ENCODE peak calls at places on chromosomes 5 and 9, in five cellular contexts. D, A, W, K and R are unnamed samples.

GRCh38 chr5:131634666-131634995 is 398 bp downstream of the RAPGEF6 start:
- DNase-seq in W (no peak), D (peak), A (no peak), K (peak), R (peak)

GRCh38 chr9:137301086-137301947 is 754 bp downstream of the NRARP start:
- DNase-seq in D (peak), A (peak), K (peak), W (peak), R (no peak)

GRCh38 chr5:82057051-82057450 is 85.2 kb downstream of the ATG10 start:
- DNase-seq in K (peak), D (no peak), A (no peak), W (no peak), R (no peak)

GRCh38 chr5:19891658-19892057 is 96.3 kb downstream of the CDH18 start:
- DNase-seq in A (no peak), D (no peak), W (no peak), K (peak), R (no peak)

GRCh38 chr5:97133106-97133505 is 9.3 kb downstream of the LIX1 start:
- DNase-seq in D (no peak), K (no peak), A (no peak), W (no peak), R (no peak)

GRCh38 chr5:173328896-173329369 is 719 bp upstream of the STC2 start:
- DNase-seq in K (peak), A (no peak), D (no peak), W (no peak), R (no peak)

GRCh38 chr5:131318455-131318854 is 54.6 kb downstream of the CDC42SE2 start:
- DNase-seq in W (no peak), K (no peak), D (no peak), A (no peak), R (no peak)

GRCh38 chr5:44797723-44798122 is 11.0 kb upstream of the MRPS30 start:
- DNase-seq in D (no peak), W (no peak), K (no peak), A (no peak), R (no peak)

GRCh38 chr9:70641031-70641430 is 226.6 kb upstream of the KLF9 start:
- DNase-seq in K (no peak), W (no peak), D (no peak), A (no peak), R (no peak)

GRCh38 chr9:112764837-112765236 is 14.3 kb downstream of the SNX30 start:
- DNase-seq in K (no peak), W (no peak), A (no peak), D (no peak), R (no peak)

DNA sequence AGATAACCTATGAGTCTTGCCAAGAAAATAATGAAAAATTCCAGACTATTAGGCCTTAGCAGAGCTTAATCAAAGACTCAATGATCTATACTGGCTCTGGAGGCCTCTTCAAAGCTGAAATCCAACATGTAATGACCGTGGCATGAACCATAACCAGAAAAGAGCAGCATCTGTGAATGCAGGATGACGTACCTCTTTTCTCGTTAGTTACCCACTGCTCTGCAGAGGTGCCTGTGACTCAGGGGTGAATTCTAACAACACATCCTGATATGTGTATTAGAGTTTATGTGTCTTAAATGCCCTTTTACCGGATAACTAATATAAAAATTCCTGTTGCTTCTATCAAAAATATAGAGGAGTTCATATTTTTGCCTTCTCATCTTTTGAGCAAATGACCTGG is 645.4 kb downstream of the PRELID2 start:
- DNase-seq in W (no peak), D (no peak), A (no peak), K (peak), R (no peak)
- H3K27ac ChIP-seq in W (no peak), D (no peak), A (no peak), K (no peak), R (no peak)

GRCh38 chr9:4768681-4769080 is 24.1 kb upstream of the RCL1 start:
- DNase-seq in D (no peak), W (no peak), A (no peak), K (no peak), R (no peak)

GRCh38 chr9:4760122-4760521 is 19.1 kb upstream of the AK3 start:
- DNase-seq in W (no peak), K (no peak), D (no peak), A (no peak), R (no peak)

GRCh38 chr9:4762108-4762888 is 21.3 kb upstream of the AK3 start:
- DNase-seq in A (peak), D (peak), K (peak), W (peak), R (no peak)

GRCh38 chr9:4764033-4764432 is 23.0 kb upstream of the AK3 start:
- DNase-seq in W (no peak), K (no peak), D (no peak), A (no peak), R (no peak)

DNA sequence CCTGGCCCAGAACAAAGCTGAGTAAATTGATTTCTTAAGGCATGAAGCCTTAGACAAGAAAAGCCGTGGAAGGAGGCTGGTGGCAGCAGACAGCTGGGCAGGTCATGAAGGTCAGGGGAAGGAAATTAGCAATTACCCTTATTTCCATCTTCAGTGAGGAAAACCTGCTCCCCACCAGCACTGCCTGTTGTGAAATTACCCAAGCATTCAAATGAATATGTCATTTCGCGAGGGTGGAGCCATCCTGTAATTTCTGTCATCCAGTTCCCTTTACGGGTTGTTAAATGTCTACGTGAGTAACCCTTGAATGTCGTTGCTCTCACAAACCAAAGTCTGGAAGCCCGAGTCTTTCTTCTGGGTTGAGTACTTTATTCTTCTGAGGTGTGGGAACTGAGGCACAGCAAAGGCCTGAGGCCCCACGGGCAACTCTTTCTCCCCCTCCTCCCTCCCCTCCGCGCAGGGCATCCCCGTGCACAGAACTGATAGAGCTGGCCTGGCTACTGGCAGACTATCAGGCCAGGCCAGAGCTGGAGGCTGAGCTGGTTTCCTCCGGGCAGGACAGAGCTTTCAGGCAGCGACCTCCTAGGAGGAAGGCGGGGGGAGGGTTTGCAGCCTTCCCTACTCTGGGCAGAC is 22.0 kb upstream of the AK3 start:
- DNase-seq in D (no peak), A (no peak), K (no peak), W (no peak), R (no peak)
- TF ChIP-seq CTCF in D (no peak), A (no peak), K (no peak), W (no peak), R (no peak)

DNA sequence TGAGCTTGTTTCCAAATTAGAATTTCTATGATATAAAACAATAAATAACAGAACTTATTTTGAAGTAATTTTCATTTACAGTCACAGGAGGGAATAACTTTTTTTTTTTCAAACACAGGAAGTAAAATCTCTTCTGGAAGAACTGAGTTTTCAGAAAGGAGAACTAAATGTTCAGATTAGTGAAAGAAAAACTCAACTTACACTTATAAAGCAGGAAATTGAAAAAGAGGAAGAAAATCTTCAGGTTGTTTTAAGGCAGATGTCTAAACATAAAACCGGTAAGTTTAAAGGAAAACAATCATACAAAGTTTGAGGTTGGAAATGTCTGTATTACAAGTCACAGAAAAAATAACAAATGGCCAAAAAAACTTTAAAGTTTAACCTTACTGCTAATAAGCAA is 41.6 kb downstream of the RAB14 start:
- DNase-seq in K (no peak), W (no peak), A (no peak), D (no peak), R (no peak)
- H3K27ac ChIP-seq in K (no peak), W (no peak), A (peak), D (no peak), R (no peak)

GRCh38 chr9:87381746-87382145 is 115.9 kb upstream of the DAPK1 start:
- DNase-seq in W (no peak), A (no peak), K (no peak), D (no peak), R (no peak)

GRCh38 chr9:87383341-87384150 is 114.1 kb upstream of the DAPK1 start:
- DNase-seq in D (no peak), A (no peak), W (no peak), K (no peak), R (no peak)

GRCh38 chr9:87386490-87386889 is 111.2 kb upstream of the DAPK1 start:
- DNase-seq in K (no peak), W (no peak), A (no peak), D (peak), R (no peak)

GRCh38 chr9:87381050-87381711 is 116.5 kb upstream of the DAPK1 start:
- DNase-seq in W (no peak), K (peak), A (no peak), D (no peak), R (no peak)

GRCh38 chr9:87382902-87383301 is 114.8 kb upstream of the DAPK1 start:
- DNase-seq in K (peak), W (no peak), A (no peak), D (no peak), R (no peak)
- TF ChIP-seq CTCF in K (no peak), W (no peak), A (no peak), D (no peak), R (no peak)

DNA sequence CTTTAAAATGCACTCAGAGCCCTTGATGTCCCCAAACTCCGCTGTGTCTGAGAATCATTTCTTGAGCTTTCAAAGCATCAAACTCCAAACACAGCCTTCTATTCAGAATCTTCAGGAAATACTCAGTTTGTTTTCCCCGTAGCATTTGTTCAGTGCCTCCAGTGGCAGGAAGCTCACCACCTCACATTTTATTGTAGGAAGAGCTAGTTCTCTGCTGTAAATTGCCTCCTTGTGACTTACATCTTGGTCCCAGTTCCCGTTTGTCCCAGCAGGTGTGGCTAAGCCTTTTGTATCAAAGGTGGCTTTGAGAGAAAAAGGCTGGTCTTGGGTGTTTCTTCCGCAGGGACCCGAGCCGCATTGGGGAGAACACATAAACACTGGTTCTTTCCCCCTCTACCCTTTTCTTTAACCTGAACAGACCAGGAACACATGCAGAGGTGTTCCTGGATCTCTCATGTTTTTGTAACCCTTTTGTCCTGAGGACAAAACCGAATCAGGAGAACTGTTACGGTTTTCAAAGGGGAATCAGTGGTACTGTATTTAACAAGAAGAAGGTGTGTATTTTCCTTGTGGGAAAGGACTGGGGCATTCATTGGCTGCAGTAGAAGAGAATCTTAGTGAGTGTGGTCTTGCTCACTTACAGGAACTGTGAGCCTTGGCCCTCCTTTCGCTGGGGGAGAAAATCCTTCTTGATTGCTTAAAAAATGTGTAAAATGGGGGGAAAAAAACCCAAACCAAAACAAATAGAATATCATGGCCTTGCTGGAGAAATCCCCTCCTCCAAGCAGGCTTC is 1.9 kb downstream of the OSMR start:
- DNase-seq in W (no peak), D (no peak), K (peak), A (no peak), R (no peak)
- H3K27ac ChIP-seq in W (peak), D (no peak), K (peak), A (peak), R (peak)

GRCh38 chr5:179550511-179551342 is at the start of gene RUFY1:
- DNase-seq in K (peak), A (peak), D (peak), W (peak), R (no peak)

GRCh38 chr5:179553875-179554274 is 3.5 kb downstream of the RUFY1 start:
- DNase-seq in A (no peak), W (no peak), K (peak), D (no peak), R (no peak)

GRCh38 chr5:179554981-179555380 is 4.6 kb downstream of the RUFY1 start:
- DNase-seq in W (no peak), K (no peak), A (no peak), D (no peak), R (no peak)

GRCh38 chr5:179553006-179553405 is 2.7 kb downstream of the RUFY1 start:
- DNase-seq in D (no peak), K (no peak), A (no peak), W (no peak), R (no peak)

GRCh38 chr5:179549973-179550510 is 312 bp upstream of the RUFY1 start:
- DNase-seq in K (no peak), W (no peak), A (peak), D (no peak), R (no peak)
- TF ChIP-seq CTCF in K (no peak), W (no peak), A (no peak), D (no peak), R (peak)

GRCh38 chr5:107257885-107258520 is 412.7 kb downstream of the EFNA5 start:
- DNase-seq in D (no peak), W (no peak), A (no peak), K (no peak), R (no peak)
- H3K27ac ChIP-seq in D (no peak), W (no peak), A (no peak), K (no peak), R (no peak)

DNA sequence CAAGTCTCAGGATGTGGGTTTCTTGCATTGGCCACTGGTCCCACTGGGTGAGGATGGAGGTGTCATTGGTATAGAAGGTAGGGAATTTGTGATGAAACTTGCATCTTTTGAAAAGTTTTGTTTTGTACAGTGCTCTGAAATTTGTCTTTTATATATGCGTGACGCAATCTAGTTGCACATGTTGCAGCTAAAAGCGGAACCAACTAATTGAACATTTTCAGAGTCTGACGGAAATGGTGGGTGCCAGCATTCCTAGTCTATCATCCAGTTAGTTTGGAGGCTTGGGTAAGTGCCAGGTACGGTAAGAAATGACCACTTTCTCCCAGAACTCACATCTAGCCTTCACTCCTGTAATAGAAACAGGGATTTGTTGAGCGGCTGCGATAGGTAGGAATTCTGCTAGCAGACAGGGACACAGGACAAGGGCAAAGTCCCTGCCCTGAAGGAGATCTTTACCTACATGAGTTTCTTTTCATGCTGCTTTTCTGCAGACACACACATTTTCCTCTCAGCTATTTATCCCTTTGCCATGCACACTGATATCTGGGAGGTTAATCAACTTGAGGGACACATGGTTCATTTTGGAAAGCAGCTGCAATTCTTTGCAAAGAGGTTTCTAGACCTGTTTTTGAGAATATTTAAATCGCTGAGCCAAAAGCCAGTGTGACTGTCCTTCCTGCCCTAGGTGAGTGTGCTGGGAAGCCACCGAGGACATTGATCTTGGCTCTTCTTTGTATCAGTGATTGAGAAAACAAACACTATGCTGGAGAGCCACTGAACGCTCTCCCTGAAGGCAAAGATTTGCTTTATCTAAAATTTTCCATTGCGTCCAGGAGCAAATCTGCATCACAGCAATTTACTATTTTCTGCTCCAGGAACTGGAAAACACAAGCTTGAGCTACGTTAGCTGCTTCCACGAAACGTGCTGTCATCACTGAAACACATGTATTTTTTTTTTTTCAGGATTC is 89.7 kb downstream of the DAP start:
- DNase-seq in A (no peak), K (no peak), W (no peak), D (no peak), R (no peak)
- TF ChIP-seq CTCF in A (no peak), K (no peak), W (no peak), D (no peak), R (no peak)

DNA sequence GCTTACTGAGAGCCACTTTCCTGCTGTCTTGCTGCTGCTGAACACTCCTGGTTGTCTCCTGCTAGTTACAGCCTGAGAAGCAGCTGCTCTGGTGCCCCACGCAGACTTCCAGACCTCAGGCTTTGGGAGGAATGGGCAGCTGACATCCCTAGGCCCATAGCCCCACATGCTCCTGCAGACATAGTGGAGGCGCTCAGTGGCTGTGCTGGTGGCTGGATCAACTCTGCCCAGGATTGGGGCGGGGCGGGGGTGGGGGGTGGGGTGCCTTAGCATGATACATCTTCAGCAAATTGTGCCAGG is 93.9 kb downstream of the DAB2IP start:
- DNase-seq in A (no peak), D (no peak), K (no peak), W (no peak), R (no peak)
- H3K27ac ChIP-seq in A (peak), D (peak), K (no peak), W (peak), R (peak)

GRCh38 chr9:124037790-124038189 is 26.2 kb downstream of the LHX2 start:
- DNase-seq in K (no peak), W (no peak), D (no peak), A (no peak), R (no peak)
- TF ChIP-seq CTCF in K (no peak), W (no peak), D (no peak), A (no peak), R (no peak)